ENCODE peak calls at places on chromosomes 4 and X, in five cellular contexts. N, F, D, T and R are unnamed samples.

GRCh38 chrX:47030339-47030738 is 47.9 kb upstream of the RGN start:
- DNase-seq in N (no peak), F (no peak), D (peak; percentile 63), T (no peak), R (no peak)

GRCh38 chrX:37825225-37825842 is 22.0 kb downstream of the DYNLT3 start:
- DNase-seq in N (no peak), F (peak; percentile 24), D (peak; percentile 42), T (no peak), R (no peak)

GRCh38 chrX:51257490-51257889 is 75.1 kb upstream of the NUDT10 start:
- DNase-seq in N (no peak), F (no peak), D (no peak), T (no peak), R (no peak)

GRCh38 chr4:107740381-107740780 is 20.3 kb upstream of the PAPSS1 start:
- DNase-seq in N (no peak), F (no peak), D (no peak), T (no peak), R (no peak)

GRCh38 chr4:3767569-3768288 is 1.5 kb downstream of the ADRA2C start:
- DNase-seq in N (no peak), F (no peak), D (no peak), T (no peak), R (no peak)

GRCh38 chrX:128897611-128898010 is 625.7 kb downstream of the SMARCA1 start:
- DNase-seq in N (no peak), F (no peak), D (no peak), T (no peak), R (no peak)

GRCh38 chr4:6633091-6633906 is 7.2 kb upstream of the MRFAP1 start:
- DNase-seq in N (no peak), F (no peak), D (peak; percentile 36), T (peak; percentile 73), R (no peak)

GRCh38 chr4:123209436-123209835 is 187.2 kb upstream of the SPRY1 start:
- DNase-seq in N (no peak), F (no peak), D (no peak), T (no peak), R (no peak)

GRCh38 chr4:102047616-102048015 is 257.1 kb downstream of the BANK1 start:
- DNase-seq in N (no peak), F (no peak), D (no peak), T (no peak), R (no peak)

GRCh38 chr4:69617083-69617694 is 22.3 kb downstream of the UGT2A2 start:
- DNase-seq in N (no peak), F (no peak), D (peak; percentile 47), T (no peak), R (no peak)

GRCh38 chr4:88661724-88662123 is 35.9 kb downstream of the NAP1L5 start:
- DNase-seq in N (no peak), F (no peak), D (no peak), T (no peak), R (no peak)

GRCh38 chrX:103831342-103831802 is 685 bp downstream of the RAB9B start:
- DNase-seq in N (no peak), F (peak; percentile 28), D (peak; percentile 50), T (no peak), R (no peak)

GRCh38 chr4:102196221-102196620 is 149.1 kb downstream of the SLC39A8 start:
- DNase-seq in N (no peak), F (no peak), D (no peak), T (no peak), R (no peak)

GRCh38 chr4:169765845-169766244 is 8.1 kb upstream of the HPF1 start:
- DNase-seq in N (no peak), F (no peak), D (no peak), T (no peak), R (no peak)

GRCh38 chr4:48262926-48263325 is 6.7 kb downstream of the TEC start:
- DNase-seq in N (no peak), F (no peak), D (no peak), T (no peak), R (no peak)

GRCh38 chr4:17770845-17771244 is 10.6 kb downstream of the FAM184B start:
- DNase-seq in N (no peak), F (no peak), D (no peak), T (no peak), R (no peak)

GRCh38 chrX:139691493-139691842 is 16.5 kb downstream of the MCF2 start:
- DNase-seq in N (no peak), F (no peak), D (peak; percentile 1), T (no peak), R (no peak)

GRCh38 chr4:183645326-183645725 is 13.7 kb downstream of the RWDD4 start:
- DNase-seq in N (no peak), F (no peak), D (no peak), T (no peak), R (no peak)

GRCh38 chr4:102308032-102308799 is 37.1 kb downstream of the SLC39A8 start:
- DNase-seq in N (no peak), F (no peak), D (peak; percentile 30), T (no peak), R (no peak)

GRCh38 chr4:188484256-188484655 is 345.0 kb downstream of the TRIML1 start:
- DNase-seq in N (no peak), F (no peak), D (no peak), T (no peak), R (no peak)

GRCh38 chrX:69318651-69319305 is 153.5 kb upstream of the PJA1 start:
- DNase-seq in N (peak; percentile 29), F (no peak), D (no peak), T (no peak), R (peak; percentile 46)

GRCh38 chrX:18291006-18291545 is 63.4 kb downstream of the SCML2 start:
- DNase-seq in N (no peak), F (no peak), D (no peak), T (no peak), R (no peak)

GRCh38 chr4:57081651-57082349 is 28.4 kb downstream of the IGFBP7 start:
- DNase-seq in N (no peak), F (no peak), D (no peak), T (no peak), R (no peak)

GRCh38 chr4:140635606-140636005 is 66.8 kb upstream of the UCP1 start:
- DNase-seq in N (no peak), F (no peak), D (no peak), T (peak; percentile 32), R (no peak)

GRCh38 chr4:169774466-169775445 is 17.0 kb upstream of the HPF1 start:
- DNase-seq in N (no peak), F (peak; percentile 2), D (no peak), T (peak; percentile 49), R (no peak)

GRCh38 chrX:150099316-150099715 is 161.0 kb upstream of the EOLA2 start:
- DNase-seq in N (peak; percentile 59), F (no peak), D (no peak), T (no peak), R (no peak)

GRCh38 chr4:82362565-82362964 is 11.2 kb downstream of the HNRNPD start:
- DNase-seq in N (no peak), F (no peak), D (no peak), T (no peak), R (peak; percentile 38)

GRCh38 chrX:33171071-33171470 is 40.3 kb downstream of the DMD start:
- DNase-seq in N (no peak), F (no peak), D (no peak), T (no peak), R (no peak)

GRCh38 chrX:39174761-39175417 is 373.6 kb downstream of the MID1IP1 start:
- DNase-seq in N (no peak), F (no peak), D (no peak), T (no peak), R (no peak)

GRCh38 chr4:25878676-25879075 is 15.9 kb upstream of the SEL1L3 start:
- DNase-seq in N (no peak), F (no peak), D (no peak), T (no peak), R (no peak)

GRCh38 chrX:17670874-17671273 is 66.4 kb upstream of the SCML1 start:
- DNase-seq in N (no peak), F (no peak), D (no peak), T (no peak), R (no peak)

GRCh38 chr4:25575581-25575980 is 80.1 kb upstream of the SLC34A2 start:
- DNase-seq in N (no peak), F (no peak), D (no peak), T (no peak), R (no peak)

GRCh38 chr4:158578476-158578875 is 56.8 kb downstream of the RXFP1 start:
- DNase-seq in N (no peak), F (no peak), D (peak; percentile 9), T (no peak), R (no peak)

GRCh38 chr4:72887152-72887551 is 182.4 kb downstream of the COX18 start:
- DNase-seq in N (no peak), F (no peak), D (no peak), T (no peak), R (no peak)

GRCh38 chrX:115419094-115419493 is 129.6 kb downstream of the LUZP4 start:
- DNase-seq in N (no peak), F (no peak), D (no peak), T (no peak), R (no peak)